ENCODE peak calls at places on chromosomes 3 and 15, in nine cellular contexts. K is endothelial cell, J is progenitor cell of endocrine pancreas, F is OCI-LY7, M is AG09319, W is lung, Q is cardiac muscle cell, R is GM12865, P is left lung. Y is an unnamed sample.

GRCh38 chr3:19934098-19934566 is at the start of gene EFHB:
- DNase-seq in F (no peak), P (peak), R (peak), M (no peak), Q (peak), K (peak), W (peak), J (no peak), Y (no peak)

GRCh38 chr3:9014189-9014588 is 50.9 kb upstream of the RAD18 start:
- DNase-seq in P (no peak), Q (no peak), K (no peak), F (no peak), R (no peak), M (no peak), J (no peak), W (no peak), Y (no peak)

GRCh38 chr3:80227216-80227615 is 459.4 kb upstream of the ROBO1 start:
- DNase-seq in K (no peak), F (no peak), W (no peak), M (no peak), R (no peak), J (no peak), Q (no peak), P (no peak), Y (no peak)

GRCh38 chr15:32717290-32718081 is at the start of gene GREM1:
- DNase-seq in F (no peak), P (no peak), K (peak), M (peak), W (no peak), R (no peak), Q (peak), J (peak), Y (no peak)

GRCh38 chr15:62559049-62559733 is 394.1 kb upstream of the C2CD4B start:
- DNase-seq in K (no peak), P (peak), J (no peak), Q (peak), M (peak), W (no peak), R (no peak), F (no peak), Y (no peak)

GRCh38 chr15:90306560-90306959 is 41.1 kb downstream of the NGRN start:
- DNase-seq in K (no peak), F (no peak), P (no peak), J (no peak), M (no peak), R (peak), W (no peak), Q (no peak), Y (no peak)

GRCh38 chr3:108117245-108117644 is 26.4 kb upstream of the CD47 start:
- DNase-seq in Q (peak), W (no peak), M (no peak), R (no peak), F (no peak), J (no peak), P (no peak), K (no peak), Y (no peak)

GRCh38 chr15:92745845-92746271 is 90.3 kb upstream of the FAM174B start:
- DNase-seq in P (no peak), K (no peak), W (no peak), Q (no peak), J (no peak), R (no peak), F (no peak), M (no peak), Y (no peak)

GRCh38 chr15:81526029-81526428 is 152.0 kb upstream of the TMC3 start:
- DNase-seq in R (no peak), J (no peak), Q (no peak), M (no peak), F (no peak), K (no peak), W (no peak), P (no peak), Y (no peak)

GRCh38 chr3:44906997-44907396 is 32.6 kb downstream of the TGM4 start:
- DNase-seq in P (no peak), K (no peak), Q (no peak), R (no peak), J (no peak), M (no peak), F (no peak), W (no peak), Y (no peak)

GRCh38 chr3:188950832-188951489 is 220.8 kb upstream of the TPRG1 start:
- DNase-seq in F (no peak), J (no peak), M (peak), Q (no peak), K (no peak), P (peak), R (no peak), W (peak), Y (no peak)

GRCh38 chr15:77508541-77509505 is 88.1 kb downstream of the HMG20A start:
- DNase-seq in Q (no peak), R (no peak), W (no peak), M (no peak), F (no peak), J (no peak), P (no peak), K (no peak), Y (no peak)

GRCh38 chr3:124097362-124098120 is 105.6 kb upstream of the ROPN1 start:
- DNase-seq in M (no peak), P (no peak), R (no peak), F (no peak), Q (no peak), W (no peak), K (no peak), J (no peak), Y (no peak)

GRCh38 chr15:35309886-35310285 is 224.8 kb upstream of the NANOGP8 start:
- DNase-seq in R (no peak), Q (no peak), K (no peak), M (no peak), P (no peak), W (no peak), J (no peak), F (no peak), Y (no peak)

GRCh38 chr3:142633073-142633472 is 36.9 kb downstream of the PLS1 start:
- DNase-seq in R (no peak), Q (no peak), K (no peak), M (no peak), F (no peak), J (no peak), P (no peak), W (no peak), Y (no peak)

GRCh38 chr15:31080618-31081017 is 20.9 kb downstream of the TRPM1 start:
- DNase-seq in W (no peak), Q (peak), F (peak), J (peak), K (peak), M (no peak), R (no peak), P (peak), Y (peak)

GRCh38 chr3:73052857-73053256 is 8.6 kb upstream of the EBLN2 start:
- DNase-seq in W (no peak), P (no peak), J (no peak), R (no peak), Q (no peak), M (no peak), F (no peak), K (no peak), Y (no peak)

GRCh38 chr15:63466378-63467192 is 37.8 kb upstream of the USP3 start:
- DNase-seq in J (no peak), P (no peak), Q (peak), R (peak), F (peak), K (peak), M (no peak), W (no peak), Y (peak)

GRCh38 chr3:9175421-9175820 is 74.0 kb downstream of the SRGAP3 start:
- DNase-seq in W (peak), F (no peak), K (no peak), Q (no peak), M (no peak), P (no peak), R (no peak), J (no peak), Y (no peak)

GRCh38 chr3:55118453-55118852 is 190.6 kb upstream of the LRTM1 start:
- DNase-seq in P (no peak), J (no peak), F (no peak), K (no peak), M (no peak), Q (no peak), W (no peak), R (no peak), Y (no peak)

GRCh38 chr3:52291508-52292181 is 4.0 kb downstream of the GLYCTK start:
- DNase-seq in P (peak), W (no peak), R (peak), Q (peak), M (no peak), K (peak), F (peak), J (no peak), Y (peak)

GRCh38 chr3:72901840-72902239 is 14.0 kb downstream of the GXYLT2 start:
- DNase-seq in M (no peak), Q (no peak), K (no peak), R (no peak), P (no peak), J (no peak), W (no peak), F (no peak), Y (no peak)

GRCh38 chr3:177729939-177730700 is 532.8 kb upstream of the TBL1XR1 start:
- DNase-seq in R (no peak), W (no peak), F (no peak), K (no peak), P (no peak), J (no peak), Q (no peak), M (peak), Y (no peak)

GRCh38 chr3:48634661-48635221 is 520 bp downstream of the SLC26A6 start:
- DNase-seq in R (peak), Q (peak), K (peak), J (no peak), W (peak), F (peak), M (peak), P (peak), Y (no peak)

GRCh38 chr15:40320931-40321371 is 2.5 kb upstream of the INAFM2 start:
- DNase-seq in W (peak), F (peak), Q (peak), J (no peak), M (no peak), P (no peak), K (no peak), R (peak), Y (no peak)

GRCh38 chr15:61227269-61228024 is 1.7 kb downstream of the RORA start:
- DNase-seq in J (no peak), F (no peak), W (peak), R (no peak), Q (peak), M (no peak), K (peak), P (no peak), Y (no peak)

GRCh38 chr3:127177226-127177625 is 15.7 kb upstream of the PRR23E start:
- DNase-seq in K (no peak), P (no peak), R (no peak), M (no peak), J (no peak), Q (no peak), W (peak), F (peak), Y (no peak)

GRCh38 chr3:40975711-40976121 is 223.6 kb upstream of the CTNNB1 start:
- DNase-seq in W (no peak), F (no peak), P (no peak), M (no peak), K (peak), J (no peak), Q (peak), R (no peak), Y (no peak)

GRCh38 chr15:59131955-59132562 is 27.1 kb downstream of the CCNB2 start:
- DNase-seq in R (no peak), Q (no peak), P (no peak), K (no peak), W (no peak), J (no peak), F (no peak), M (no peak), Y (no peak)

GRCh38 chr3:139302084-139302800 is 41.6 kb upstream of the MRPS22 start:
- DNase-seq in Q (no peak), M (peak), W (no peak), F (no peak), J (no peak), R (no peak), K (no peak), P (peak), Y (no peak)

GRCh38 chr3:52090620-52091468 is 34.5 kb upstream of the DUSP7 start:
- DNase-seq in J (no peak), K (no peak), P (peak), F (no peak), M (no peak), W (no peak), R (no peak), Q (no peak), Y (no peak)

GRCh38 chr15:96851613-96852012 is 521.1 kb downstream of the NR2F2 start:
- DNase-seq in F (no peak), K (no peak), M (no peak), R (no peak), P (no peak), J (no peak), Q (no peak), W (no peak), Y (no peak)

GRCh38 chr3:140974900-140975299 is 33.3 kb downstream of the SLC25A36 start:
- DNase-seq in R (no peak), P (no peak), M (no peak), Q (no peak), K (no peak), F (no peak), J (no peak), W (no peak), Y (no peak)

GRCh38 chr3:126341755-126342150 is 15.5 kb downstream of the KLF15 start:
- DNase-seq in J (no peak), F (no peak), W (no peak), K (no peak), P (no peak), Q (no peak), M (no peak), R (no peak), Y (peak)

GRCh38 chr3:33363113-33363800 is 76.9 kb downstream of the UBP1 start:
- DNase-seq in R (no peak), W (no peak), J (no peak), K (no peak), Q (no peak), F (no peak), M (no peak), P (no peak), Y (no peak)

GRCh38 chr15:95129589-95129988 is 898.2 kb downstream of the MCTP2 start:
- DNase-seq in M (no peak), K (no peak), Q (no peak), R (no peak), F (no peak), J (no peak), P (no peak), W (no peak), Y (no peak)

GRCh38 chr15:95131071-95131683 is 899.8 kb downstream of the MCTP2 start:
- DNase-seq in P (no peak), W (no peak), M (no peak), Q (no peak), F (no peak), R (no peak), K (peak), J (no peak), Y (no peak)

GRCh38 chr15:95127356-95127755 is 896.0 kb downstream of the MCTP2 start:
- DNase-seq in F (no peak), J (no peak), P (no peak), Q (no peak), R (no peak), K (no peak), M (no peak), W (no peak), Y (no peak)

GRCh38 chr15:95134306-95135100 is 903.1 kb downstream of the MCTP2 start:
- DNase-seq in Q (no peak), J (no peak), W (no peak), K (no peak), F (no peak), P (no peak), M (no peak), R (no peak), Y (no peak)

DNA sequence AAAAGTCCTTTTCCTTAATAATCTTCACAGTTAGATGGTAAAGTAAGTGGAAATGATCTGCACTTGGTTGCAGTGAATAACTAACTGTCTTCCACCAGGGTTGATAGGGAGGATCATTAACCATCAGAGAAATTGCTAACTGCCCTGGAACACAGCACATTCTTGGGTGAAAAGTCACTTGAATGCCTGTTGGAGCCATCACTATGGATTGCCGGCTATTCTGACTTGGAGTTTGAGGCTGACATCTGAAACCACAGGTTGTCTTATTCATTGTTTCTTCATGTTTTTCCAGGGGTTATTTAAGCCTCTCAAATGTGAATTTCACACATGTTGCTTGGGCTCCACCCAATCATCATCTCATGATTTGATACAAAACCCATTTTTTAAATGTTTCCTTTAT is 901.4 kb downstream of the MCTP2 start:
- DNase-seq in F (no peak), P (no peak), R (no peak), W (no peak), M (no peak), K (no peak), J (no peak), Q (no peak), Y (no peak)
- TF ChIP-seq CTCF in F (no peak), P (no peak), R (no peak), W (no peak), M (no peak), K (no peak), J (no peak), Q (no peak), Y (no peak)

DNA sequence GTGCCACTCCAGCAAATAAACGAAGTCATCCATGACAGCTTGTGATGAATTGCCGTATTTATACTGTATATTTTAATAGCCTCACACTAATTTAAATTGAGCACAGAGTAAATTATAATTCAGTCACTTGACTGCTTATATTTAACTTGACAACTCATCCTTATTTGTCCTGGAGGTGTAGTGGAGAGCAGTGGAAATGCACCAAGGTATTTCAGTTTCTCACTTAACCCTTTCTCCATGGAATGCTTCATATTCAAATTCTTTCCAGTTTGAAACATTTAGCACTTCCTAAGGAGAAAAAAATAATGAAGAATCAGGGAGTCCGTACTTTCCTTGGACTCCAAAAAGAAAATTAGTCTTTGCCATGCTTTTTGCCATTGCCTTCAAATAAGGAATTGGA is 99.0 kb downstream of the MAP2K5 start:
- DNase-seq in W (no peak), K (no peak), F (no peak), M (no peak), P (no peak), R (no peak), J (no peak), Q (no peak), Y (no peak)
- TF ChIP-seq CTCF in W (no peak), K (no peak), F (no peak), M (no peak), P (no peak), R (no peak), J (peak), Q (no peak), Y (no peak)

DNA sequence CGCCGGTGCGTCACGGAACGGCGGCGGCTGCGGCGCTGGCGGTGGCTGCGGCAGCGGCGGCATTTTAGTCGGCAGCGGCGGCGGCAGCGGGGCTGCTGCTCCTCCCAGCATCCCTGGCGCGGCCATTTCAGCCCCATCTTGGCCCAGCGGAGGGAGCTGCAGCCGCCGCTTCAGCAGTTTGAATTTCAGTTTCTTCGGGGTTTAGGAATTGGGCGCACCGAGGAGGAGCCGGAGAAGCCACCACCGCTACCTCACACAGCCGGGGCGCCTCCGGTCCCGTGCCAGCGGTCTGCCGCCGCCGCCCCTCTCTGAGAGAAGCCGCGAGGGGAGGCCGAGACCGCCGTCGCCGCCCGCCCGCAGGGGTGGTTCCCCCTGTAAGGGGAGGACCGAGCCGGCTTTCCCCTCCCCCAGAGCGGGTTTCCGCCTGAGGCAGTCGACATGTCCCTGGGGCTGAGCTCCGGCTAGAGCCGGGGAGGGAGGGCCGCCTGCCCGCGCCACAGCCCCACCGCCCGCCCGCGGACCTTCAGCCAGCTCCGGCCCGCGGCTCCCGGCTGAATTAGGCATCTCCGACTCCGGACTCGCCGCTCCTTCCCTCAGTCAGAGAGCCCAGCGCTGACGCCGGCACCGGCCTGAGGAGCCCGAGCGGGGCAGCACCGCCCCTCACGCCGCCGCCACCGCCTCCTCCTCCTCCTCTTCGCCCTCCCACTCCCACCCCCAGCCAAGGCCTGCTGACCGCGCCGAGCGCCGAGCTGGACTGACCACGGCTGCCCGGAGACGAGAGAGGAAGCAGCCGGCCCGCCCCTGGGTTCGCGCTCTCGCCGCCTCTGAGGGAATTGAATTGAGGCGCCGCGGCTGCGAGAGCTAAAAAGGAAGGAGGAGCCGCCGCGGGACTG is at the start of gene TSC22D2:
- DNase-seq in K (peak), Q (peak), P (peak), R (peak), F (peak), M (peak), J (peak), W (peak), Y (peak)
- TF ChIP-seq CTCF in K (no peak), Q (no peak), P (no peak), R (no peak), F (no peak), M (no peak), J (peak), W (no peak), Y (no peak)

DNA sequence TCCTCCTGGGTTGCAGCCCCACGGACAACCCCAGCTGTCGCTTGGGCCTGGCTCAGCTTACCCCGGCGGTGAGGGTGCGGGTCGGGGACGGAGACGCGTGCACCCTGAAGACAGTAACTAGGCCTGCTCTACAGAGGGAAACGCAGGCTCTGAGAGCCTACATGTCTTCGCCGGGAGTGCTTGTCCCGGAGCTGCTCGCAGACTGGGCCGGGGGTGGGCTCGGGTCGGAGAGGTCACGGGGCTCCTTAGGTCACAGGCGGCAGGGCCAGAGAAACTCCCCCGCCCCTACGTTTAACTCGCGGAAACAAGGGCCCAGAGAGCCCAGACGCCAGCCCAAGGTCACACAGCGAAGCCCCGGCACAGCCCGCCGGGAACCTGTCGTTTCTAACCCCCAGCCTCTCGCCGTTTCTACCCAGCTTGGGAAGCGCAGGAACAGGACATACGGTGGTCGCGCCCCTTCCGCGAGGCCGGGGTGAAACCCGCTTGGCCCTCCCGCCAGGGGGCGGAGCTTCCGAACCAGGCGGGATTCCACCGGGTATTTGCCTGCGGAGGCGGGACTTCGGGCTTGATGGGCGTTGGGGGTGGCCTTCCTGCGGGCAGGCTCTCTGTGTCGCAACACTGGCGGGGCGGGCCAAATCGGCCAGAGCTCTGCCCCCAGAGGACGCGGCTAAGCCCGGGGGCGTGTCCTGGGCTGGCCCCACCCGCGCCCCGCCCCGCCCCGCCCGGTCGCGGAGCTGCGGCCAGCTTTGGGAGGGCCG is at the start of gene HDAC11:
- DNase-seq in F (peak), M (peak), J (peak), K (peak), Q (peak), P (peak), W (peak), R (peak), Y (peak)
- TF ChIP-seq CTCF in F (no peak), M (no peak), J (peak), K (peak), Q (no peak), P (peak), W (no peak), R (no peak), Y (no peak)